ENCODE peak calls at places on chromosomes 4 and X, in seven cellular contexts. B, A, U, W, T, O and Z are unnamed samples.
A peak's percentile ranks its signal among the peaks of the same experiment; 100 is the strongest.

GRCh38 chrX:137916090-137916746 is 350.3 kb downstream of the ZIC3 start:
- DNase-seq in A (no peak), U (peak; percentile 66), O (no peak), T (no peak), B (no peak), W (no peak), Z (no peak)

GRCh38 chrX:130415201-130415600 is 13.4 kb downstream of the RBMX2 start:
- DNase-seq in U (no peak), A (no peak), T (no peak), B (no peak), O (no peak), W (no peak), Z (no peak)

GRCh38 chrX:77446840-77447239 is 349 bp upstream of the FGF16 start:
- DNase-seq in U (no peak), O (no peak), W (no peak), T (no peak), B (no peak), A (no peak), Z (no peak)

GRCh38 chrX:8848921-8849320 is 47.7 kb upstream of the FAM9A start:
- DNase-seq in U (no peak), W (no peak), O (no peak), T (no peak), B (no peak), A (peak; percentile 45), Z (no peak)

GRCh38 chrX:82748901-82749505 is 759.1 kb upstream of the POU3F4 start:
- DNase-seq in U (no peak), T (no peak), A (no peak), B (no peak), O (no peak), W (no peak), Z (no peak)

GRCh38 chr4:102579794-102580462 is 78.8 kb downstream of the NFKB1 start:
- DNase-seq in T (no peak), A (no peak), O (no peak), B (no peak), W (no peak), U (no peak), Z (no peak)

GRCh38 chrX:137171626-137172025 is 137.8 kb upstream of the GPR101 start:
- DNase-seq in W (no peak), T (no peak), B (no peak), A (no peak), U (no peak), O (no peak), Z (no peak)

GRCh38 chrX:29890004-29890403 is 325.4 kb upstream of the MAGEB2 start:
- DNase-seq in A (peak; percentile 22), W (no peak), T (peak; percentile 5), B (no peak), O (no peak), U (no peak), Z (no peak)

GRCh38 chrX:130836447-130836846 is 66.6 kb downstream of the ENOX2 start:
- DNase-seq in A (no peak), T (no peak), B (no peak), O (no peak), U (no peak), W (no peak), Z (no peak)

GRCh38 chr4:39037491-39037825 is 5.2 kb upstream of the TMEM156 start:
- DNase-seq in U (no peak), A (peak; percentile 72), W (no peak), T (peak; percentile 17), B (no peak), O (no peak), Z (no peak)

GRCh38 chrX:23246001-23246400 is 88.6 kb upstream of the PTCHD1 start:
- DNase-seq in B (no peak), W (no peak), A (no peak), O (no peak), T (no peak), U (no peak), Z (peak; percentile 46)

GRCh38 chr4:146278986-146279385 is 64.6 kb downstream of the REELD1 start:
- DNase-seq in W (no peak), A (no peak), U (no peak), O (no peak), T (no peak), B (no peak), Z (no peak)

GRCh38 chr4:153161599-153161971 is 42.7 kb upstream of the TRIM2 start:
- DNase-seq in W (no peak), A (no peak), U (peak; percentile 9), T (no peak), O (no peak), B (no peak), Z (no peak)

GRCh38 chrX:21989415-21989814 is 42.7 kb upstream of the PHEX start:
- DNase-seq in O (no peak), T (no peak), A (no peak), U (no peak), W (no peak), B (no peak), Z (no peak)

GRCh38 chr4:153119626-153120025 is 84.6 kb upstream of the TRIM2 start:
- DNase-seq in T (no peak), U (no peak), A (no peak), O (no peak), B (no peak), W (no peak), Z (no peak)

GRCh38 chrX:68193786-68194185 is 239.5 kb downstream of the OPHN1 start:
- DNase-seq in O (no peak), U (no peak), A (no peak), W (no peak), B (no peak), T (no peak), Z (no peak)